ENCODE peak calls at places on chromosomes 12 and 14, in ten cellular contexts. H is left ventricle myocardium inferior; R is activated naive CD8-positive, alpha-beta T cell treated with anti-CD3 and anti-CD28 coated beads for 36 hours; N is kidney glomerular epithelial cell; L is naive thymus-derived CD4-positive, alpha-beta T cell; E is heart left ventricle; P is NCI-H2107; M is GM04504; Y is cardiac muscle cell; T is dermis blood vessel endothelial cell. C is an unnamed sample.

GRCh38 chr14:96592591-96593388 is 90.6 kb downstream of the PAPOLA start:
- DNase-seq in H (peak), N (no peak), L (peak), M (peak), P (peak), Y (peak), T (peak), E (peak), R (peak), C (no peak)

GRCh38 chr12:44915958-44916357 is 39.8 kb upstream of the NELL2 start:
- DNase-seq in N (no peak), P (no peak), Y (no peak), E (no peak), T (no peak), R (no peak), L (no peak), M (no peak), H (no peak), C (no peak)

GRCh38 chr14:102508410-102508773 is 1.2 kb downstream of the ANKRD9 start:
- DNase-seq in P (no peak), L (peak), N (no peak), H (peak), E (no peak), Y (no peak), M (no peak), R (no peak), T (no peak), C (no peak)

GRCh38 chr12:131345521-131346436 is 365.1 kb upstream of the SFSWAP start:
- DNase-seq in Y (no peak), T (no peak), M (no peak), E (peak), L (no peak), H (no peak), R (no peak), P (no peak), N (no peak), C (no peak)

GRCh38 chr12:90261283-90261682 is 552.6 kb upstream of the ATP2B1 start:
- DNase-seq in Y (peak), M (no peak), R (no peak), L (no peak), P (no peak), T (no peak), E (no peak), H (no peak), N (no peak), C (no peak)

GRCh38 chr12:27969901-27970390 is 2.6 kb downstream of the PTHLH start:
- DNase-seq in L (peak), E (peak), R (peak), Y (peak), N (peak), T (peak), M (no peak), H (peak), P (no peak), C (peak)

GRCh38 chr12:109065154-109065852 is 12.9 kb downstream of the USP30 start:
- DNase-seq in H (no peak), T (no peak), N (no peak), L (no peak), E (no peak), P (no peak), M (no peak), R (no peak), Y (no peak), C (peak)

GRCh38 chr14:90827919-90828610 is 11.8 kb upstream of the TTC7B start:
- DNase-seq in P (no peak), L (peak), T (peak), M (peak), R (peak), N (peak), E (peak), H (peak), Y (peak), C (peak)

GRCh38 chr14:60251877-60252276 is 2.9 kb downstream of the PPM1A start:
- DNase-seq in L (no peak), M (no peak), N (no peak), E (no peak), T (no peak), P (no peak), H (no peak), R (no peak), Y (no peak), C (no peak)

GRCh38 chr14:51260225-51260624 is 20.2 kb downstream of the TMX1 start:
- DNase-seq in T (no peak), M (no peak), L (no peak), Y (no peak), E (no peak), P (no peak), N (no peak), R (no peak), H (no peak), C (no peak)

GRCh38 chr14:21103165-21103709 is 2.4 kb downstream of the TMEM253 start:
- DNase-seq in N (no peak), T (no peak), R (no peak), Y (no peak), M (no peak), P (no peak), L (no peak), E (no peak), H (no peak), C (no peak)

GRCh38 chr14:89641495-89642162 is 224.6 kb upstream of the FOXN3 start:
- DNase-seq in H (no peak), E (no peak), P (no peak), Y (no peak), L (peak), R (no peak), T (no peak), M (no peak), N (no peak), C (no peak)

GRCh38 chr14:90443161-90444076 is 46.6 kb downstream of the CALM1 start:
- DNase-seq in E (no peak), N (no peak), L (no peak), P (no peak), M (no peak), H (no peak), Y (no peak), R (no peak), T (no peak), C (peak)

GRCh38 chr12:1918875-1919236 is 404 bp upstream of the CACNA2D4 start:
- DNase-seq in N (no peak), M (no peak), P (no peak), Y (no peak), T (no peak), L (no peak), E (no peak), H (no peak), R (no peak), C (no peak)

GRCh38 chr12:15230751-15231150 is 9.5 kb upstream of the RERG start:
- DNase-seq in P (no peak), H (no peak), M (no peak), N (no peak), L (no peak), Y (no peak), E (no peak), R (no peak), T (no peak), C (no peak)

GRCh38 chr12:480831-481230 is 21.1 kb downstream of the B4GALNT3 start:
- DNase-seq in N (peak), M (no peak), L (no peak), H (no peak), R (no peak), P (no peak), T (no peak), E (no peak), Y (no peak), C (peak)

GRCh38 chr14:34227834-34228662 is 234.0 kb downstream of the SPTSSA start:
- DNase-seq in H (peak), M (peak), R (peak), Y (peak), E (peak), N (peak), T (peak), P (peak), L (peak), C (peak)

GRCh38 chr12:8828514-8829127 is 6.2 kb downstream of the A2ML1 start:
- DNase-seq in H (no peak), T (no peak), M (no peak), R (no peak), L (no peak), E (no peak), P (no peak), Y (no peak), N (no peak), C (no peak)

GRCh38 chr14:69358233-69358963 is 39.7 kb downstream of the ERH start:
- DNase-seq in R (peak), H (no peak), M (no peak), Y (no peak), P (peak), E (no peak), L (no peak), N (no peak), T (no peak), C (no peak)

GRCh38 chr14:71985538-71986234 is 53.5 kb downstream of the RGS6 start:
- DNase-seq in Y (peak), H (no peak), L (no peak), R (no peak), M (no peak), T (no peak), P (no peak), N (no peak), E (no peak), C (no peak)

GRCh38 chr14:58138065-58138718 is 13.8 kb downstream of the ARMH4 start:
- DNase-seq in E (no peak), Y (peak), P (no peak), H (no peak), R (no peak), N (no peak), L (no peak), M (no peak), T (no peak), C (no peak)

C was measured in renal cortical epithelial cell.